ENCODE peak calls at places on chromosome 15, in seven cellular contexts. One of them, this sample, is unnamed.

GRCh38 chr15:59762558-59762957 is 73.4 kb upstream of the BNIP2 start:
- DNase-seq in fibroblast of the aortic adventitia: no peak
- DNase-seq in tibial nerve: no peak
- DNase-seq in SK-N-SH: no peak
- DNase-seq in body of pancreas: no peak
- DNase-seq in AG04450: no peak
- DNase-seq in GM12865: no peak
- DNase-seq in this sample: no peak

GRCh38 chr15:24318981-24319380 is 356.6 kb upstream of the NPAP1 start:
- DNase-seq in AG04450: no peak
- DNase-seq in fibroblast of the aortic adventitia: no peak
- DNase-seq in SK-N-SH: no peak
- DNase-seq in GM12865: no peak
- DNase-seq in body of pancreas: no peak
- DNase-seq in tibial nerve: no peak
- DNase-seq in this sample: no peak

GRCh38 chr15:32670624-32671022 is 29.1 kb downstream of the SCG5 start:
- DNase-seq in tibial nerve: no peak
- DNase-seq in AG04450: no peak
- DNase-seq in SK-N-SH: no peak
- DNase-seq in GM12865: no peak
- DNase-seq in fibroblast of the aortic adventitia: no peak
- DNase-seq in body of pancreas: no peak
- DNase-seq in this sample: no peak

GRCh38 chr15:85597155-85597815 is 197.4 kb downstream of the KLHL25 start:
- DNase-seq in SK-N-SH: no peak
- DNase-seq in fibroblast of the aortic adventitia: no peak
- DNase-seq in body of pancreas: no peak
- DNase-seq in tibial nerve: no peak
- DNase-seq in AG04450: no peak
- DNase-seq in GM12865: no peak
- DNase-seq in this sample: no peak

GRCh38 chr15:75577401-75578205 is 1.5 kb downstream of the PTPN9 start:
- DNase-seq in fibroblast of the aortic adventitia: peak; percentile 37
- DNase-seq in AG04450: no peak
- DNase-seq in body of pancreas: no peak
- DNase-seq in SK-N-SH: peak; percentile 41
- DNase-seq in GM12865: peak; percentile 9
- DNase-seq in tibial nerve: peak; percentile 37
- DNase-seq in this sample: no peak

GRCh38 chr15:29812384-29812694 is 9.9 kb downstream of the TJP1 start:
- DNase-seq in SK-N-SH: no peak
- DNase-seq in fibroblast of the aortic adventitia: peak; percentile 69
- DNase-seq in AG04450: no peak
- DNase-seq in tibial nerve: no peak
- DNase-seq in GM12865: no peak
- DNase-seq in body of pancreas: no peak
- DNase-seq in this sample: no peak

GRCh38 chr15:70722266-70723123 is 40.9 kb downstream of the UACA start:
- DNase-seq in AG04450: peak; percentile 43
- DNase-seq in fibroblast of the aortic adventitia: peak; percentile 87
- DNase-seq in body of pancreas: no peak
- DNase-seq in SK-N-SH: peak; percentile 52
- DNase-seq in tibial nerve: no peak
- DNase-seq in GM12865: peak; percentile 51
- DNase-seq in this sample: peak; percentile 10

GRCh38 chr15:75186044-75186443 is 15.6 kb upstream of the C15orf39 start:
- DNase-seq in AG04450: no peak
- DNase-seq in body of pancreas: no peak
- DNase-seq in fibroblast of the aortic adventitia: no peak
- DNase-seq in GM12865: no peak
- DNase-seq in tibial nerve: no peak
- DNase-seq in SK-N-SH: no peak
- DNase-seq in this sample: no peak

GRCh38 chr15:86089422-86089821 is 9.8 kb downstream of the AGBL1 start:
- DNase-seq in SK-N-SH: no peak
- DNase-seq in fibroblast of the aortic adventitia: no peak
- DNase-seq in GM12865: no peak
- DNase-seq in AG04450: no peak
- DNase-seq in tibial nerve: no peak
- DNase-seq in body of pancreas: no peak
- DNase-seq in this sample: no peak

GRCh38 chr15:82999905-83000671 is 11.4 kb downstream of the C15orf40 start:
- DNase-seq in SK-N-SH: peak; percentile 68
- DNase-seq in body of pancreas: peak; percentile 59
- DNase-seq in tibial nerve: no peak
- DNase-seq in GM12865: peak; percentile 71
- DNase-seq in fibroblast of the aortic adventitia: peak; percentile 82
- DNase-seq in AG04450: no peak
- DNase-seq in this sample: no peak

DNA sequence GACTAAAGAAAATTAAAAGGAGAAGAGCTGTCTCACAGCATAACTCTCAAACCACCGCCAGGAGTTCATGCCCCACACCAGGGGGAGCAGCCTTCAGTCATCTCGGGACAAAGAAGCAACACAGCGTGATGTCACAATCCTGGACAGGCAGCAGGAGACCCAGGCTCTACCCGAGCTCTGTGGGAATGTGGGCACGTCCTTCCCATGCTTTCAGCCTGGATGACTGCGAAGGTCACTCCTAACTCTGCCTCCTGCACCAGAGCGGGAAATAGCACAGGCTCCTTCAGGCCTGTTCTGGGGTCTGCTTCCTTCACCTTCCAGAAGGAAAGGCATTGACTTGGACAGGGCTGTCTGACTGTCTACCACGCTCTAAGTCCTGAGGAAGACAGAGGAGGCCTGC is 31.3 kb downstream of the NOX5 start:
- DNase-seq in GM12865: no peak
- DNase-seq in body of pancreas: no peak
- DNase-seq in tibial nerve: no peak
- DNase-seq in fibroblast of the aortic adventitia: no peak
- DNase-seq in SK-N-SH: no peak
- DNase-seq in AG04450: no peak
- DNase-seq in this sample: no peak
- TF ChIP-seq CTCF in GM12865: no peak
- TF ChIP-seq CTCF in body of pancreas: no peak
- TF ChIP-seq CTCF in tibial nerve: no peak
- TF ChIP-seq CTCF in fibroblast of the aortic adventitia: no peak
- TF ChIP-seq CTCF in SK-N-SH: no peak
- TF ChIP-seq CTCF in AG04450: peak; percentile 39
- TF ChIP-seq CTCF in this sample: no peak

GRCh38 chr15:92733934-92734521 is 78.5 kb upstream of the FAM174B start:
- DNase-seq in SK-N-SH: peak; percentile 62
- DNase-seq in fibroblast of the aortic adventitia: peak; percentile 31
- DNase-seq in body of pancreas: peak; percentile 31
- DNase-seq in AG04450: no peak
- DNase-seq in GM12865: no peak
- DNase-seq in tibial nerve: no peak
- DNase-seq in this sample: no peak
- H3K4me3 ChIP-seq in SK-N-SH: peak overlapping the region; percentile 46
- H3K4me3 ChIP-seq in fibroblast of the aortic adventitia: peak overlapping the region; percentile 45
- H3K4me3 ChIP-seq in body of pancreas: peak overlapping the region; percentile 14
- H3K4me3 ChIP-seq in AG04450: peak overlapping the region; percentile 52
- H3K4me3 ChIP-seq in GM12865: no peak overlapping the region
- H3K4me3 ChIP-seq in tibial nerve: peak overlapping the region; percentile 16
- H3K4me3 ChIP-seq in this sample: peak overlapping the region; percentile 32

DNA sequence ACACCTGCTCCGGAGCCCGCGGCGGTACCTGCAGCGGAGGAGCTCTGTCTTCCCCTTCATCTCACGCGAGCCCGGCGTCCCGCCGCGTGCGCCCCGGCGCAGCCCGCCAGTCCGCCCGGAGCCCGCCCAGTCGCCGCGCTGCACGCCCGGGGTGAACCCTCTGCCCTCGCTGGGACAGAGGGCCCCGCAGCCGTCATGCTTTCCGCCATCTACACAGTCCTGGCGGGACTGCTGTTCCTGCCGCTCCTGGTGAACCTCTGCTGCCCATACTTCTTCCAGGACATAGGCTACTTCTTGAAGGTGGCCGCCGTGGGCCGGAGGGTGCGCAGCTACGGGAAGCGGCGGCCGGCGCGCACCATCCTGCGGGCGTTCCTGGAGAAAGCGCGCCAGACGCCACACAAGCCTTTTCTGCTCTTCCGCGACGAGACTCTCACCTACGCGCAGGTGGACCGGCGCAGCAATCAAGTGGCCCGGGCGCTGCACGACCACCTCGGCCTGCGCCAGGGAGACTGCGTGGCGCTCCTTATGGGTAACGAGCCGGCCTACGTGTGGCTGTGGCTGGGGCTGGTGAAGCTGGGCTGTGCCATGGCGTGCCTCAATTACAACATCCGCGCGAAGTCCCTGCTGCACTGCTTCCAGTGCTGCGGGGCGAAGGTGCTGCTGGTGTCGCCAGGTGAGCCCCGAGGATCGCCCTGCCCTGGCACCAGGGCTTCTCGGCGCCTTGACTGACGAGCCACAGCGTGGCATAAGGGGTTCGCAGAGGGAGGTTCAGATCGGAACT is 427 bp downstream of the SLC27A2 start:
- DNase-seq in fibroblast of the aortic adventitia: peak; percentile 10
- DNase-seq in SK-N-SH: peak; percentile 85
- DNase-seq in tibial nerve: no peak
- DNase-seq in body of pancreas: peak; percentile 36
- DNase-seq in AG04450: no peak
- DNase-seq in GM12865: no peak
- DNase-seq in this sample: no peak
- TF ChIP-seq CTCF in fibroblast of the aortic adventitia: no peak
- TF ChIP-seq CTCF in SK-N-SH: no peak
- TF ChIP-seq CTCF in tibial nerve: no peak
- TF ChIP-seq CTCF in body of pancreas: no peak
- TF ChIP-seq CTCF in AG04450: no peak
- TF ChIP-seq CTCF in GM12865: no peak
- TF ChIP-seq CTCF in this sample: no peak

GRCh38 chr15:41796457-41796856 is 22.2 kb downstream of the MAPKBP1 start:
- DNase-seq in fibroblast of the aortic adventitia: peak; percentile 82
- DNase-seq in GM12865: no peak
- DNase-seq in body of pancreas: no peak
- DNase-seq in SK-N-SH: peak; percentile 42
- DNase-seq in tibial nerve: no peak
- DNase-seq in AG04450: no peak
- DNase-seq in this sample: no peak
- H3K4me3 ChIP-seq in fibroblast of the aortic adventitia: peak overlapping the region; percentile 5
- H3K4me3 ChIP-seq in GM12865: no peak overlapping the region
- H3K4me3 ChIP-seq in body of pancreas: no peak overlapping the region
- H3K4me3 ChIP-seq in SK-N-SH: no peak overlapping the region
- H3K4me3 ChIP-seq in tibial nerve: no peak overlapping the region
- H3K4me3 ChIP-seq in AG04450: no peak overlapping the region
- H3K4me3 ChIP-seq in this sample: no peak overlapping the region

DNA sequence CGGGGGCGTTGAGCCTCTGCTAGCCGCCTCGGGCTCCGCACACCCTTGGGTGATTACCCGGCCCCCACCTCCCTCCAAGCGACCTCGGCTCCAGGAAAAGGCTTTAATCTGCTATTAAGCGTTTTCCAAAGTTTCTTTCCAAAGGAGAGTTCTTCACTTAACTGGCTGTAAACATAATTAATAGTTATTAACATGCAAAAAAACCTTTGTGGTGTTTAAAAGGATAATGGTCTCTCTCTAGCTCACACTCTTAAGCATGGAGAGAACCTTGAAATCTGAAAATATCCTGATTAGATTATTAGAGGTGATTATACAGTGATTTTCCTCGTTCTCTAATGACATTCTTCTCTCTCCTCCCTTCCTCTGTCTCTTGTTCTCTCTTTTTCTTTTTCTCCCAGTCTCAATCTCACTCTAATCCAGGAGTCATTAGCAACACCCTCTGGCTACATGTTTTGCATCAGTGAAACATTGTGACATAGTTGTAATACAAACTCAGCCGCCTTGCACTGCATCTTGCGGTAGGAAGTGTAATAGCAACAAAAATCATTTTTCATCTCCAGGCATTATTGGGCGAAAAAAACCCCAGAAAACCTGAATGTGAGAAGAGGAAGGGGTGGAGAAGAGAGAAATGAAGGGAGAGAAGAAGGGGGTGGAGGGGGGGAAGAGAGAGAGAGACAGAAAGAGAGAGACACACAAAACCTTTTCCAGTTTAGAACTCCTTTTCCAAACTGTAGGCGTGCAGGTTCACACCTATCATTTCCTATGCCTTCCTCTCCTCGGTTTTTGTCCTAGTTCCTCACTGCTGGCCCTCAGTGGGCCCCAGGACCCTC is 24.4 kb downstream of the NR2F2 start:
- DNase-seq in AG04450: no peak
- DNase-seq in SK-N-SH: no peak
- DNase-seq in body of pancreas: no peak
- DNase-seq in tibial nerve: no peak
- DNase-seq in fibroblast of the aortic adventitia: peak; percentile 91
- DNase-seq in GM12865: no peak
- DNase-seq in this sample: no peak
- TF ChIP-seq CTCF in AG04450: peak; percentile 50
- TF ChIP-seq CTCF in SK-N-SH: peak; percentile 42
- TF ChIP-seq CTCF in body of pancreas: peak; percentile 25
- TF ChIP-seq CTCF in tibial nerve: peak; percentile 76
- TF ChIP-seq CTCF in fibroblast of the aortic adventitia: peak; percentile 72
- TF ChIP-seq CTCF in GM12865: no peak
- TF ChIP-seq CTCF in this sample: no peak

This sample was measured in GM12864.